ENCODE peak calls at places on chromosomes 7 and 10, in ten cellular contexts. O is endodermal cell, T is PC-3, P is GM23338, Q is fibroblast of lung, R is colonic mucosa, M is GM23248, L is mammary epithelial cell, U is ovary, A is lower lobe of right lung. F is an unnamed sample.

GRCh38 chr10:125543796-125544195 is 139.2 kb downstream of the TEX36 start:
- DNase-seq in P (no peak), O (no peak), M (no peak), U (no peak), L (no peak), R (no peak), A (no peak), Q (no peak), T (no peak), F (no peak)

GRCh38 chr7:112263519-112263918 is 57.0 kb downstream of the ZNF277 start:
- DNase-seq in R (no peak), M (no peak), A (no peak), U (no peak), Q (peak; percentile 6), T (no peak), O (no peak), L (no peak), P (no peak), F (no peak)

GRCh38 chr7:93723424-93724124 is 149.1 kb upstream of the CALCR start:
- DNase-seq in R (no peak), M (no peak), T (no peak), A (no peak), O (no peak), Q (no peak), L (no peak), U (no peak), P (peak; percentile 10), F (no peak)

GRCh38 chr10:133129854-133130495 is 30.0 kb upstream of the KNDC1 start:
- DNase-seq in U (no peak), O (no peak), Q (no peak), L (no peak), A (peak; percentile 26), T (no peak), R (no peak), P (no peak), M (no peak), F (no peak)

GRCh38 chr7:3165681-3166580 is 122.3 kb upstream of the CARD11 start:
- DNase-seq in A (peak; percentile 26), P (no peak), R (no peak), T (no peak), M (no peak), L (no peak), Q (no peak), U (no peak), O (no peak), F (no peak)

GRCh38 chr10:31820794-31821369 is 107.7 kb downstream of the ARHGAP12 start:
- DNase-seq in P (no peak), Q (no peak), L (no peak), O (no peak), A (no peak), T (no peak), U (no peak), R (no peak), M (peak; percentile 29), F (no peak)

GRCh38 chr7:5677538-5678294 is 103.7 kb downstream of the RNF216 start:
- DNase-seq in P (peak; percentile 88), U (peak; percentile 70), T (peak; percentile 70), M (peak; percentile 86), R (peak; percentile 54), O (peak; percentile 88), A (peak; percentile 68), Q (peak; percentile 82), L (peak; percentile 63), F (peak; percentile 81)

GRCh38 chr7:157235357-157236018 is 96.8 kb downstream of the UBE3C start:
- DNase-seq in T (peak; percentile 37), A (no peak), O (no peak), L (peak; percentile 21), U (no peak), M (peak; percentile 61), R (no peak), P (no peak), Q (peak; percentile 63), F (no peak)

GRCh38 chr10:6399241-6399701 is 180.8 kb downstream of the PRKCQ start:
- DNase-seq in Q (peak; percentile 40), L (no peak), M (no peak), T (no peak), U (no peak), P (no peak), R (peak; percentile 45), O (no peak), A (no peak), F (no peak)

GRCh38 chr10:96614515-96614914 is 27.7 kb upstream of the TM9SF3 start:
- DNase-seq in L (peak; percentile 83), P (no peak), U (no peak), T (peak; percentile 91), O (no peak), R (peak; percentile 76), A (no peak), M (peak; percentile 91), Q (peak; percentile 21), F (no peak)

GRCh38 chr10:89346264-89346971 is 18.6 kb downstream of the IFIT3 start:
- DNase-seq in M (peak; percentile 57), P (peak; percentile 65), T (peak; percentile 68), O (no peak), Q (peak; percentile 86), L (peak; percentile 57), R (no peak), A (no peak), U (no peak), F (no peak)

GRCh38 chr7:137579913-137580640 is 236.5 kb upstream of the PTN start:
- DNase-seq in P (no peak), O (no peak), R (no peak), Q (peak; percentile 84), M (peak; percentile 89), L (peak; percentile 83), U (no peak), A (no peak), T (peak; percentile 71), F (no peak)

GRCh38 chr10:129770286-129770685 is 193.8 kb downstream of the EBF3 start:
- DNase-seq in M (no peak), Q (no peak), P (no peak), T (no peak), L (no peak), O (peak; percentile 36), U (no peak), R (peak; percentile 13), A (peak; percentile 33), F (peak; percentile 47)

GRCh38 chr7:1395211-1396070 is 63.8 kb downstream of the MICALL2 start:
- DNase-seq in O (no peak), P (no peak), A (no peak), L (no peak), R (no peak), T (no peak), M (no peak), Q (no peak), U (no peak), F (no peak)
- H3K27me3 ChIP-seq in O (peaks cover 10% of the 10 kb centered on the region), P (no peaks in the 10 kb centered on the region), A (peaks cover 49% of the 10 kb centered on the region), L (no peaks in the 10 kb centered on the region), R (no peaks in the 10 kb centered on the region), T (peaks cover 18% of the 10 kb centered on the region), M (peaks cover 28% of the 10 kb centered on the region), Q (no peaks in the 10 kb centered on the region), U (no peaks in the 10 kb centered on the region), F (peaks cover 79% of the 10 kb centered on the region)

GRCh38 chr10:95312264-95312663 is 21.5 kb upstream of the PDLIM1 start:
- DNase-seq in Q (no peak), T (no peak), R (no peak), A (no peak), O (no peak), U (no peak), M (no peak), P (no peak), L (no peak), F (no peak)
- H3K4me1 ChIP-seq in Q (peaks cover 8% of the 10 kb centered on the region), T (peaks cover 23% of the 10 kb centered on the region), R (peaks cover 8% of the 10 kb centered on the region), A (peaks cover 55% of the 10 kb centered on the region), O (peaks cover 37% of the 10 kb centered on the region), U (no peaks in the 10 kb centered on the region), M (peaks cover 20% of the 10 kb centered on the region), P (peaks cover 35% of the 10 kb centered on the region), L (peaks cover 14% of the 10 kb centered on the region), F (peaks cover 94% of the 10 kb centered on the region)

DNA sequence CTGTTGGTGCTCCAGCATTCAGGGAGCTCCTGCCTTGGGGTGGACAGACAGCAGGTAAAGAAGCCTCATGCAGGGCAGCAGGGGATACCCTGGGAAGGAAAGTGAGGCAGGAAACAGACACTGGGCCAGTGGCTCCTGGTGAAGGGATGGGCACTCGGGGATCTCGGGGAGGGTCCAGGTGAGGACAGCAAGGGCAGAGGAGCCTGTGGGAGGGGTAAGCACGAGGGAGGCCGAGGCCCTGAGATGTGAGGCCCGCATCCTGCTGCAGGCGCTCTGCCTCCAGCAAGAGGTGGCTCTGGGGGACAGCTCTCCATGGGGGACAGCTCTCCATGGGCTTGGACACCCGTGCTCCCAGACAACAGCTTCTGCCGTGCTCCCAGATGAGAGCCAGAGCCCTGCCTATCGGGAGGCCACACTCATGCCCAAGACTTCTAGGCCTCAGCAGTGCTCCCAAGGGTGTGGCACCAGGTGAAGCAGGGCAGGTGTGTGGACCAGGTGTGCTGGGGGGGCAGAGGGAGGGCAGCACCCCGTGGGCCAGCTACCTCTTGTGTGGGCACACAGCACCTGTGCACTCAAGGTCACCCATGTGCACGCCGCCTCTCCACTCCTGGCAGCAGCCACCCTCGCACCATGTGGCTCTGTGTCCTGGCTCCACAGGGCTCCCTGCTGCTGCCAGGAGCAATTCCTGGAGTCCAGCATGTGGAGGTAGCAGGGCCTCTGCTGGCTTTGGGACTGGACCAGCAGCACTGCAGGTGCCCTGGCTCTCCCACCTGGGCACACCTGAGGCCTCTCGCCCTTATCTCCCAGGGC is 93.6 kb upstream of the INSIG1 start:
- DNase-seq in M (no peak), L (no peak), A (no peak), R (no peak), O (no peak), U (no peak), Q (no peak), P (no peak), T (no peak), F (peak; percentile 63)
- H3K27ac ChIP-seq in M (no peak overlapping the region), L (no peak overlapping the region), A (no peak overlapping the region), R (no peak overlapping the region), O (no peak overlapping the region), U (no peak overlapping the region), Q (no peak overlapping the region), P (no peak overlapping the region), T (peak overlapping the region; percentile 97), F (no peak overlapping the region)

DNA sequence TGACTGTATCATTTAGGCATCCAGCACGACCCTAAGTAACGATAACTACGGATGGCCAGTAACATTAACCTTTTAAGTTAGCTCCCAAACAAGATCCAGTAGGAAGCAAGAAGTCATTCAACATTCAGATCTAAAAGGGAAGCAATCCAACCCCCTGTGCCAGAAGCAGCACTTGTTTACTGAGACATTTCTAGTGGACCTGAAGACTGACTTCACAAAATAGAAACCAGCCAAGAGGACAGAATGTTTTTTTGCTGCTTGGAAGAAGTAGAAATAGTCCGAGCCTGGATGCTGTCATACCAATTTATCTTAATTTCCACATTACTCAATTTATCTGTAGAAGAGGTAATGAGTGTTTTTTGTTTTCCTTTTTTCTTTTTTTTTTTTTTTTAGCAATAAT is 88.0 kb upstream of the CTTNBP2 start:
- DNase-seq in A (no peak), L (no peak), U (no peak), O (no peak), M (no peak), R (no peak), Q (no peak), T (no peak), P (no peak), F (peak; percentile 67)
- H3K27me3 ChIP-seq in A (no peaks in the 10 kb centered on the region), L (no peaks in the 10 kb centered on the region), U (no peaks in the 10 kb centered on the region), O (no peaks in the 10 kb centered on the region), M (no peaks in the 10 kb centered on the region), R (no peaks in the 10 kb centered on the region), Q (no peaks in the 10 kb centered on the region), T (no peaks in the 10 kb centered on the region), P (no peaks in the 10 kb centered on the region), F (no peaks in the 10 kb centered on the region)

GRCh38 chr10:104318096-104318725 is 20.1 kb downstream of the ITPRIP start:
- DNase-seq in R (no peak), O (no peak), U (peak; percentile 30), L (no peak), Q (no peak), A (no peak), M (no peak), T (no peak), P (no peak), F (peak; percentile 21)
- H3K4me1 ChIP-seq in R (peaks cover 4% of the 10 kb centered on the region), O (peaks cover 9% of the 10 kb centered on the region), U (peaks cover 18% of the 10 kb centered on the region), L (peaks cover 56% of the 10 kb centered on the region), Q (peaks cover 43% of the 10 kb centered on the region), A (peaks cover 71% of the 10 kb centered on the region), M (peaks cover 29% of the 10 kb centered on the region), T (peaks cover 16% of the 10 kb centered on the region), P (peaks cover 53% of the 10 kb centered on the region), F (peaks cover 3% of the 10 kb centered on the region)

GRCh38 chr7:131202451-131202850 is 125.2 kb upstream of the MKLN1 start:
- DNase-seq in T (no peak), A (no peak), M (no peak), O (no peak), U (no peak), L (no peak), Q (no peak), R (no peak), P (no peak), F (no peak)
- H3K27ac ChIP-seq in T (no peak overlapping the region), A (no peak overlapping the region), M (no peak overlapping the region), O (no peak overlapping the region), U (no peak overlapping the region), L (no peak overlapping the region), Q (no peak overlapping the region), R (no peak overlapping the region), P (no peak overlapping the region), F (peak overlapping the region; percentile 19)